ENCODE peak calls at places on chromosomes 13 and 19, in five cellular contexts. One of them, this sample, is unnamed.

GRCh38 chr19:16319466-16319865 is 5.2 kb upstream of the KLF2 start:
- DNase-seq in aorta: no peak
- DNase-seq in uterus: no peak
- DNase-seq in Karpas-422: no peak
- DNase-seq in brain microvascular endothelial cell: no peak
- DNase-seq in this sample: no peak

GRCh38 chr19:51440052-51440451 is 18.2 kb downstream of the SIGLEC8 start:
- DNase-seq in aorta: no peak
- DNase-seq in uterus: no peak
- DNase-seq in Karpas-422: no peak
- DNase-seq in brain microvascular endothelial cell: no peak
- DNase-seq in this sample: no peak

GRCh38 chr13:113992276-113993005 is 18.6 kb upstream of the C13orf46 start:
- DNase-seq in aorta: peak; percentile 41
- DNase-seq in uterus: no peak
- DNase-seq in Karpas-422: no peak
- DNase-seq in brain microvascular endothelial cell: no peak
- DNase-seq in this sample: no peak

GRCh38 chr19:19528721-19529490 is at the start of gene YJEFN3:
- DNase-seq in aorta: no peak
- DNase-seq in uterus: no peak
- DNase-seq in Karpas-422: no peak
- DNase-seq in brain microvascular endothelial cell: peak; percentile 33
- DNase-seq in this sample: no peak

GRCh38 chr19:31436121-31436776 is 87.0 kb upstream of the TSHZ3 start:
- DNase-seq in aorta: no peak
- DNase-seq in uterus: no peak
- DNase-seq in Karpas-422: no peak
- DNase-seq in brain microvascular endothelial cell: no peak
- DNase-seq in this sample: no peak

GRCh38 chr19:44758596-44758995 is 10.1 kb downstream of the BCL3 start:
- DNase-seq in aorta: no peak
- DNase-seq in uterus: peak; percentile 43
- DNase-seq in Karpas-422: no peak
- DNase-seq in brain microvascular endothelial cell: no peak
- DNase-seq in this sample: no peak

GRCh38 chr19:46546194-46546896 is 50.7 kb upstream of the PNMA8B start:
- DNase-seq in aorta: no peak
- DNase-seq in uterus: no peak
- DNase-seq in Karpas-422: peak; percentile 77
- DNase-seq in brain microvascular endothelial cell: peak; percentile 28
- DNase-seq in this sample: no peak

GRCh38 chr19:37932985-37933953 is 26.3 kb downstream of the SIPA1L3 start:
- DNase-seq in aorta: no peak
- DNase-seq in uterus: no peak
- DNase-seq in Karpas-422: no peak
- DNase-seq in brain microvascular endothelial cell: no peak
- DNase-seq in this sample: no peak

GRCh38 chr13:97946951-97947588 is 6.4 kb upstream of the IPO5 start:
- DNase-seq in aorta: no peak
- DNase-seq in uterus: no peak
- DNase-seq in Karpas-422: no peak
- DNase-seq in brain microvascular endothelial cell: peak; percentile 89
- DNase-seq in this sample: no peak

GRCh38 chr19:48398329-48399235 is 5.1 kb downstream of the GRIN2D start:
- DNase-seq in aorta: peak; percentile 92
- DNase-seq in uterus: no peak
- DNase-seq in Karpas-422: peak; percentile 64
- DNase-seq in brain microvascular endothelial cell: peak; percentile 63
- DNase-seq in this sample: peak; percentile 61

GRCh38 chr13:41713405-41713804 is 247.5 kb downstream of the VWA8 start:
- DNase-seq in aorta: no peak
- DNase-seq in uterus: no peak
- DNase-seq in Karpas-422: no peak
- DNase-seq in brain microvascular endothelial cell: no peak
- DNase-seq in this sample: no peak

GRCh38 chr13:41706189-41706588 is 248.8 kb downstream of the RGCC start:
- DNase-seq in aorta: no peak
- DNase-seq in uterus: no peak
- DNase-seq in Karpas-422: no peak
- DNase-seq in brain microvascular endothelial cell: no peak
- DNase-seq in this sample: no peak

GRCh38 chr13:41708648-41709175 is 251.4 kb downstream of the RGCC start:
- DNase-seq in aorta: no peak
- DNase-seq in uterus: no peak
- DNase-seq in Karpas-422: no peak
- DNase-seq in brain microvascular endothelial cell: no peak
- DNase-seq in this sample: peak; percentile 27

GRCh38 chr13:41707192-41707858 is 250.0 kb downstream of the RGCC start:
- DNase-seq in aorta: no peak
- DNase-seq in uterus: no peak
- DNase-seq in Karpas-422: no peak
- DNase-seq in brain microvascular endothelial cell: no peak
- DNase-seq in this sample: no peak

DNA sequence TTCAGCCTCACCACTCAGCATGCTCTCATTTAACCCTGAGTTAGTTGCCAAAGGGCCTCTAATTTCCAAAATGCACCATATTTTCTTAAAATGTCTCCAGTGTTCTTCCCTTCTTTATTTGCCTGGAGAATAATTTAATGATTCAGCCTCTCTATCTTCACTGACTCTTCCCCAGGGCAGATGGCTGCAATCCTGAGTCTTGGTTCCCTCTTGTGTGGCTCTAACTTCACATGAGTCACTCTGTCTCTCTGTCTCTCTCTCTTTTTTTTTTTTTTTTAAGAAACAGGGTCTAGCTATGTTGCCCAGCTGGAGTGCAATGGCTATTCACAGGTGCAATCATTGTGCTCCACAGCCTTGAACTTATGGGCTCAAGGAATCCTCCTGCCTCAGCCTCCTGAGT is 251.4 kb downstream of the VWA8 start:
- DNase-seq in aorta: no peak
- DNase-seq in uterus: no peak
- DNase-seq in Karpas-422: no peak
- DNase-seq in brain microvascular endothelial cell: no peak
- DNase-seq in this sample: no peak
- H3K27ac ChIP-seq in aorta: peak overlapping the region; percentile 72
- H3K27ac ChIP-seq in uterus: peak overlapping the region; percentile 44
- H3K27ac ChIP-seq in Karpas-422: no peak overlapping the region
- H3K27ac ChIP-seq in brain microvascular endothelial cell: no peak overlapping the region
- H3K27ac ChIP-seq in this sample: peak overlapping the region; percentile 39

GRCh38 chr19:34707661-34708060 is 26.4 kb upstream of the ZNF181 start:
- DNase-seq in aorta: no peak
- DNase-seq in uterus: no peak
- DNase-seq in Karpas-422: no peak
- DNase-seq in brain microvascular endothelial cell: no peak
- DNase-seq in this sample: no peak

GRCh38 chr19:34715357-34715756 is 18.7 kb upstream of the ZNF181 start:
- DNase-seq in aorta: no peak
- DNase-seq in uterus: no peak
- DNase-seq in Karpas-422: no peak
- DNase-seq in brain microvascular endothelial cell: no peak
- DNase-seq in this sample: no peak

GRCh38 chr19:34711890-34712289 is 22.2 kb upstream of the ZNF181 start:
- DNase-seq in aorta: no peak
- DNase-seq in uterus: no peak
- DNase-seq in Karpas-422: no peak
- DNase-seq in brain microvascular endothelial cell: no peak
- DNase-seq in this sample: no peak

GRCh38 chr19:34712606-34713261 is 21.3 kb upstream of the ZNF181 start:
- DNase-seq in aorta: no peak
- DNase-seq in uterus: peak; percentile 58
- DNase-seq in Karpas-422: peak; percentile 92
- DNase-seq in brain microvascular endothelial cell: peak; percentile 68
- DNase-seq in this sample: no peak

DNA sequence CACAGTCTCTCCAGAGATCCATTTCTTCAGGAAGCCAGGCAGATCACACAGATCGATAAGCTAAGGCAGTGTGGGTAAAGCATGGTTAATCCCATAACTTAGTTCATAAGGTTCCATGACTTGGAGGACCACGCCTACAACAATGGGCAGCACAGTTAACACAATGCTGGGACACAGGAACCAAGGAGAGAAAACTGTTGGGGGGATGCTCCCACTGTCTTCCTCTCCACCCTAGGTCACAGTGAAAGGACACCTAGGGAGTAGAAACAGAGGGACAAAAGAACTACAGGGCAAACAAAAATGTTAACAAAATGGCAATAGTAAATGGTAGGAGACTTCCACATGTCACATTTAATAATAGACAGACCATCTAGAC is 20.8 kb upstream of the ZNF181 start:
- DNase-seq in aorta: no peak
- DNase-seq in uterus: no peak
- DNase-seq in Karpas-422: peak; percentile 45
- DNase-seq in brain microvascular endothelial cell: no peak
- DNase-seq in this sample: no peak
- H3K36me3 ChIP-seq in aorta: no peaks in the 10 kb centered on the region
- H3K36me3 ChIP-seq in uterus: no peaks in the 10 kb centered on the region
- H3K36me3 ChIP-seq in Karpas-422: no peaks in the 10 kb centered on the region
- H3K36me3 ChIP-seq in brain microvascular endothelial cell: no peaks in the 10 kb centered on the region
- H3K36me3 ChIP-seq in this sample: no peaks in the 10 kb centered on the region

GRCh38 chr13:91348906-91349435 is 1.5 kb downstream of the MIR17HG start:
- DNase-seq in aorta: peak; percentile 98
- DNase-seq in uterus: peak; percentile 86
- DNase-seq in Karpas-422: peak; percentile 95
- DNase-seq in brain microvascular endothelial cell: peak; percentile 79
- DNase-seq in this sample: peak; percentile 94

GRCh38 chr13:91346062-91346461 is 1.4 kb upstream of the MIR17HG start:
- DNase-seq in aorta: no peak
- DNase-seq in uterus: no peak
- DNase-seq in Karpas-422: no peak
- DNase-seq in brain microvascular endothelial cell: no peak
- DNase-seq in this sample: no peak

GRCh38 chr13:91347212-91347995 is at the start of gene MIR17HG:
- DNase-seq in aorta: peak; percentile 95
- DNase-seq in uterus: peak; percentile 85
- DNase-seq in Karpas-422: peak; percentile 96
- DNase-seq in brain microvascular endothelial cell: peak; percentile 75
- DNase-seq in this sample: peak; percentile 86

GRCh38 chr13:91347996-91348905 is 764 bp downstream of the MIR17HG start:
- DNase-seq in aorta: peak; percentile 87
- DNase-seq in uterus: peak; percentile 26
- DNase-seq in Karpas-422: no peak
- DNase-seq in brain microvascular endothelial cell: no peak
- DNase-seq in this sample: no peak

DNA sequence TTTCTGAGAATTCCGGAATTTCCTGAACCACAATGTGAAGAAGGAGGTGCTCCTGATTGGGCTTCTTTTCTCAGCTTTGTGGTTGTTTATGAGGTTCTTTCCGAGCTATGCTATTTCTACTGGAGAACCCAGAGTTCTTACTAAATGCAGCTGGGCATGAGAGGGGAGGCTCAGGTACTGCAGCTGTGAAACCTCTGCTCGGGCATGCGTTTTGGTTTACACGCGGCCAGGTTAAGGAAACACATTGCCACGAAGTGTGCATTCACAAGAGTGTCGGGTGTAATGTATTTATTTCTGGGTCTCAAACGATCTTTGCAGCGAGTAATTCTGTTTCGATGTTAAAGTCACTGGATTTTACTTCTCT is 657 bp upstream of the MIR17HG start:
- DNase-seq in aorta: no peak
- DNase-seq in uterus: no peak
- DNase-seq in Karpas-422: peak; percentile 71
- DNase-seq in brain microvascular endothelial cell: no peak
- DNase-seq in this sample: no peak
- H3K27ac ChIP-seq in aorta: no peak overlapping the region
- H3K27ac ChIP-seq in uterus: peak overlapping the region; percentile 93
- H3K27ac ChIP-seq in Karpas-422: no peak overlapping the region
- H3K27ac ChIP-seq in brain microvascular endothelial cell: no peak overlapping the region
- H3K27ac ChIP-seq in this sample: peak overlapping the region; percentile 95

DNA sequence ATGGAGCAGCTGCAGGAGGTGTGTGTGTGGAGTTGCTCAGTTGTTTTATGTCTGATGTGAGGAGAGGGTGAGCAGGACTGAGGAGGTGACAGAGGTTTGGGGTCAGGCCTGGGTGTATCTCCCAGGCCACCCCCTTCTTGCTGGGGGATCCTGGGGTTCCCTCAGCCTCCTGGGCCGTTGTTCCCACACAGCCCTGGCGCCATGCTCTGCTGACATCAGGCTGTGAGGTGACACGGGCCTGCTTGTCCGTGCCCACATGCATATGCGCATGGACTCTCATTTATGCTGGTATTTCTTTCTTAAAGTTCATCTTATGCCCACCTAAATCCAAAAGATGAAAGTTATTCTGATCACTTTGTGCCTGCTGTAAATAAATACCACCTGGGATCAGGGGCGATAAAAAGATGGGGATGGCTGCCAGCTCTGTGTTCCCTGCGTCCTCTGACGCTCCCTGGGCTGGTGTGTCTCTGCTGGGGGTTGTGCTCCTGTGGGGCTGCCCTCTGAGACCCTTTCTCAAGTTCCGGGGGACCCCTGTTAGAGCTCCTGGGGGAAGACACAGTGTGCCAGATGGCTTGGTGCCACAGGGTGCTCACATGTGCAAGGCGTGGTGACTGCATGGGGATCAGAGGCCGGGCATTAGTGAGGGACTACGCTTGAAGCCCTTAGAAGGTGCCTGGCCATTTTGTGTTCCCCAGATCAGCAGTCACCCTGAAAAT is 12.6 kb downstream of the NAXD start:
- DNase-seq in aorta: no peak
- DNase-seq in uterus: no peak
- DNase-seq in Karpas-422: no peak
- DNase-seq in brain microvascular endothelial cell: no peak
- DNase-seq in this sample: no peak
- H3K36me3 ChIP-seq in aorta: peaks cover 5% of the 10 kb centered on the region
- H3K36me3 ChIP-seq in uterus: no peaks in the 10 kb centered on the region
- H3K36me3 ChIP-seq in Karpas-422: peaks cover 14% of the 10 kb centered on the region
- H3K36me3 ChIP-seq in brain microvascular endothelial cell: peaks cover 22% of the 10 kb centered on the region
- H3K36me3 ChIP-seq in this sample: peaks cover 80% of the 10 kb centered on the region

GRCh38 chr19:4449022-4449825 is 8.4 kb downstream of the UBXN6 start:
- DNase-seq in aorta: no peak
- DNase-seq in uterus: no peak
- DNase-seq in Karpas-422: no peak
- DNase-seq in brain microvascular endothelial cell: no peak
- DNase-seq in this sample: peak; percentile 60
- H3K27ac ChIP-seq in aorta: no peak overlapping the region
- H3K27ac ChIP-seq in uterus: peak overlapping the region; percentile 29
- H3K27ac ChIP-seq in Karpas-422: no peak overlapping the region
- H3K27ac ChIP-seq in brain microvascular endothelial cell: no peak overlapping the region
- H3K27ac ChIP-seq in this sample: no peak overlapping the region

GRCh38 chr19:6241056-6241455 is 38.7 kb downstream of the MLLT1 start:
- DNase-seq in aorta: peak; percentile 72
- DNase-seq in uterus: no peak
- DNase-seq in Karpas-422: no peak
- DNase-seq in brain microvascular endothelial cell: no peak
- DNase-seq in this sample: no peak
- H3K36me3 ChIP-seq in aorta: no peaks in the 10 kb centered on the region
- H3K36me3 ChIP-seq in uterus: no peaks in the 10 kb centered on the region
- H3K36me3 ChIP-seq in Karpas-422: no peaks in the 10 kb centered on the region
- H3K36me3 ChIP-seq in brain microvascular endothelial cell: no peaks in the 10 kb centered on the region
- H3K36me3 ChIP-seq in this sample: no peaks in the 10 kb centered on the region

This sample was measured in tibial artery.